ENCODE peak calls at places on chromosome 13, in eight cellular contexts. Q is body of pancreas, T is kidney epithelial cell, F is WERI-Rb-1, Z is Panc1, P is coronary artery, U is cardiac fibroblast, C is fibroblast of the aortic adventitia. S is an unnamed sample.

GRCh38 chr13:33545492-33545891 is 259.9 kb upstream of the STARD13 start:
- DNase-seq in Q (no peak), T (no peak), F (no peak), Z (no peak), P (no peak), U (no peak), C (no peak), S (no peak)

GRCh38 chr13:31982540-31982939 is 49.0 kb upstream of the FRY start:
- DNase-seq in Q (peak), T (peak), F (no peak), Z (no peak), P (no peak), U (peak), C (peak), S (peak)

GRCh38 chr13:31052478-31052877 is 109.2 kb downstream of the HSPH1 start:
- DNase-seq in Q (no peak), T (no peak), F (no peak), Z (no peak), P (no peak), U (no peak), C (no peak), S (no peak)

GRCh38 chr13:74173822-74174221 is 39.6 kb upstream of the KLF12 start:
- DNase-seq in Q (no peak), T (no peak), F (no peak), Z (no peak), P (no peak), U (no peak), C (no peak), S (no peak)

GRCh38 chr13:43894438-43894837 is 14.7 kb downstream of the LACC1 start:
- DNase-seq in Q (no peak), T (no peak), F (no peak), Z (no peak), P (no peak), U (no peak), C (no peak), S (no peak)

GRCh38 chr13:49366841-49367240 is 77.0 kb downstream of the CAB39L start:
- DNase-seq in Q (no peak), T (no peak), F (no peak), Z (no peak), P (no peak), U (no peak), C (peak), S (no peak)

GRCh38 chr13:94711561-94712286 is 621 bp downstream of the SOX21 start:
- DNase-seq in Q (no peak), T (no peak), F (peak), Z (no peak), P (no peak), U (peak), C (no peak), S (no peak)

GRCh38 chr13:29802621-29803020 is 47.8 kb downstream of the UBL3 start:
- DNase-seq in Q (no peak), T (no peak), F (no peak), Z (no peak), P (no peak), U (peak), C (peak), S (no peak)

GRCh38 chr13:31045621-31046081 is 113.2 kb downstream of the TEX26 start:
- DNase-seq in Q (no peak), T (peak), F (no peak), Z (peak), P (peak), U (peak), C (peak), S (no peak)

GRCh38 chr13:19766637-19767036 is 16.1 kb downstream of the PSPC1 start:
- DNase-seq in Q (no peak), T (no peak), F (no peak), Z (no peak), P (no peak), U (no peak), C (no peak), S (no peak)

GRCh38 chr13:19767966-19768365 is 14.8 kb downstream of the PSPC1 start:
- DNase-seq in Q (no peak), T (no peak), F (no peak), Z (no peak), P (no peak), U (no peak), C (no peak), S (no peak)

GRCh38 chr13:19769854-19770253 is 12.9 kb downstream of the PSPC1 start:
- DNase-seq in Q (no peak), T (no peak), F (no peak), Z (no peak), P (no peak), U (no peak), C (no peak), S (no peak)

DNA sequence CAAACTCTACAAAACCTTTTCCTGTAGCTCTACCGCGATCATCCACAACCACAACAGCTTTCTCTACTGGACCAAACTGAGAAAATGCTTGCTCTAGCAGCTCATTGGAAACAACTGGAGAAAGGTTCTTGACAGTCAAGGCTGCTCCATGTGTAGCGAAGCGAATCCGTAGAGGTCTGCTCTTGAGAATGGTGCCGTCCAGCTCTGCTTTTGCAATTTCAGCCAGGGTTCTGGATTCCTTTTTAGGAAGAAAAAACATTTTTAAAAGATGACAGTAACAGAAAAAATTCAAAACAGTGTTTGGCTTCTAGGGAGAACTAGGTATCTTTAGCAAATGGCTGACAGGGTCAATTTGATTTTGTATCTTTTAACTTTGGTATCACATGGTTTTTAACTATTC is 10.4 kb downstream of the PSPC1 start:
- DNase-seq in Q (no peak), T (no peak), F (no peak), Z (no peak), P (no peak), U (no peak), C (no peak), S (no peak)
- H3K4me3 ChIP-seq in Q (no peak), T (no peak), F (no peak), Z (no peak), P (peak), U (no peak), C (no peak), S (no peak)

GRCh38 chr13:24670927-24671326 is 9.3 kb upstream of the ATP12A start:
- DNase-seq in Q (no peak), T (no peak), F (peak), Z (no peak), P (no peak), U (peak), C (peak), S (no peak)
- TF ChIP-seq CTCF in Q (no peak), T (peak), F (peak), Z (no peak), P (no peak), U (no peak), C (peak), S (no peak)

DNA sequence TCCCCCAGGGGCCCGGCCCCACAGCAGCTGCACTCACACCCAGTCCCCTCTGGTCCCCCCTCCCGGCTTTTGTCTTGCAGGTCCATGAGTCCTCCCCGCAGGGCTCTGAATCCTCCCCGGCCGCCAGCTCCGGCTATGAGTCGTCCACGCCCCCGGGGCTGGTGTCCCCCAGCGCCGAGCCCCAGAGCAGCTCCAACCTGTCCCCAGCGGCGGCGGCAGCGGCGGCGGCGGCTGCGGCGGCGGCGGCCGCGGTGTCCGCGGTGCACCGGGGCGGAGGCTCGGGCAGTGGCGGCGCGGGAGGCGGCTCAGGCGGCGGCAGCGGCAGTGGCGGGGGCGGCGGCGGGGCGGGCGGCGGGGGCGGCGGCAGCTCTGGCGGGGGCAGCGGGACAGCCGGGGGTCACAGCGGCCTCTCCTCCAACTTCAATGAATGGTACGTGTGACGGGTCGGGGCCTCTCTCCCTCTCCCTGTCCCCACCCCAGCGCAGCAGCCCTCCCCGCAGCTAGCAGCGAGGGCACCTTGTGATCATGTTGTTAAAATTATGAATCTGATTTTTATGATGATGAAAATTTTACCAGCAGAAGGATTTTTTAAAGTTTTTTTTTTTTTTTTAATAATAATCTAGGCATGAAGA is 3.8 kb downstream of the ZIC2 start:
- DNase-seq in Q (no peak), T (no peak), F (peak), Z (no peak), P (no peak), U (no peak), C (no peak), S (no peak)
- H3K4me3 ChIP-seq in Q (no peak), T (no peak), F (peak), Z (peak), P (peak), U (no peak), C (no peak), S (no peak)

GRCh38 chr13:108086678-108087077 is 128.7 kb downstream of the LIG4 start:
- DNase-seq in Q (no peak), T (peak), F (no peak), Z (no peak), P (no peak), U (no peak), C (no peak), S (no peak)
- TF ChIP-seq CTCF in Q (no peak), T (peak), F (peak), Z (peak), P (no peak), U (no peak), C (no peak), S (peak)

DNA sequence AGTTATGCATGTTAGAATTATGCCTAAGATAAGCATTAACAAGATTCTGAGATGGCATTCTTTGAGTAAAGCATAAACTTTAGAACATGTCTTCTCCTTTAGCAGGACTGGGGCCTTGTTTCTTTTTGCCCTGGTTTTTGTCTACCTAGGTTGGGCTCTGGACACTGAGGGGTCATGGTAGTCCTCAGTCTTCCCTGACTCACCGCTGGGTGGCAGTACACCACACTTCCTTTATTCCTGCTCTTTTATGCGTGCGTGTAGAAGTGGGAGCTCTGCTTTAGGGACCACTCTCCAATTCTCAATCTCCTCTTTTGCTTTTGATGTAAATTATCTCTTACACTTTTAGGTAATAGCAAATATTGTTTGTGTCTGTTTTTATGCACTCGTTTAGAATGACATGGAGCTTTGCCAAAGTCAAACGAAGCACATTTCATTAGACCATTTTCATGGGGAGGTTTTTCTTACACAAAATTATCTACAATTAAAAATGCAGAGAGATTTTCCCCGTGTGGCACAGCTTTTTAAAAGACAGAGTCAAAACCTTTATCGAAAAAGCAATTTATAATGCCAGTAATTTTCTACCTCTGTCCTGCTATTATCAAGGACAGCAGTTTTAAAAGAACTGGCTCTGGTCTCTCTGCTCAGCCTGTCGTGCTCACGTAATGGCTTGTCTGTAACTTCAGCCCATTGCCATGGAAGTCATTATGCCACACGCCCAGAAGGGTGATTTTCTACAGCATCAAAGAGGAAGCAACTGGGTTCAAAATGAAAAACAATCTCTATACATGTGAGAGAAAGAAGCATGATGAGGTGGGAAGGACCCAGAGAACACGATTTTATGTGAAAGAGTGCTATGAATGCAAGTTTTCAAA is 413.9 kb downstream of the COG6 start:
- DNase-seq in Q (peak), T (no peak), F (peak), Z (peak), P (no peak), U (peak), C (peak), S (peak)
- H3K4me3 ChIP-seq in Q (no peak), T (no peak), F (no peak), Z (no peak), P (no peak), U (no peak), C (no peak), S (no peak)

GRCh38 chr13:42490676-42491075 is 83.3 kb upstream of the TNFSF11 start:
- DNase-seq in Q (no peak), T (no peak), F (no peak), Z (no peak), P (no peak), U (no peak), C (no peak), S (no peak)
- TF ChIP-seq CTCF in Q (no peak), T (no peak), F (no peak), Z (no peak), P (no peak), U (no peak), C (no peak), S (no peak)

GRCh38 chr13:23796546-23796945 is 92.7 kb downstream of the MIPEP start:
- DNase-seq in Q (no peak), T (peak), F (no peak), Z (no peak), P (no peak), U (peak), C (no peak), S (peak)

GRCh38 chr13:23801141-23801540 is 88.1 kb downstream of the MIPEP start:
- DNase-seq in Q (no peak), T (no peak), F (no peak), Z (no peak), P (no peak), U (no peak), C (no peak), S (no peak)

GRCh38 chr13:23804166-23804565 is 85.0 kb downstream of the MIPEP start:
- DNase-seq in Q (no peak), T (no peak), F (no peak), Z (no peak), P (no peak), U (no peak), C (no peak), S (no peak)

GRCh38 chr13:23797276-23797903 is 91.8 kb downstream of the MIPEP start:
- DNase-seq in Q (no peak), T (no peak), F (no peak), Z (no peak), P (no peak), U (no peak), C (no peak), S (no peak)

DNA sequence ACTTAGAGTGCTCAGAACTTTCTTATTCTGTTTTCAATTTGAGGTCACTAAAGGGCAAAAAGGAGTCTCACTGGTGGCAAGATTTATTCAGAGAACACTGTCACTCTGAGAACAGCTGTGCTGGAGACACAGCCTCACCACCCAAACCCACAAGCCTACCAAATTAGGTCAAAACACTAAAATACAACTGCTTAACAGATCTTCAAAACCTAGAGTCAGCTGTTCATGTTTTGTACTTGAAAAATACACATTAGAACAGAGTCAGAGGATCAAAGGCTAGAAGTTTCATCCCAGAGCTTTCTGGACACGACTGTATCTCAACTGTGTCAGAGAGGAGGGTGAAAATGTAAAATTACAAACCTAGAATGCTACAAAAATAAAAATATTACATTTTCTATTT is 89.3 kb downstream of the MIPEP start:
- DNase-seq in Q (no peak), T (no peak), F (no peak), Z (no peak), P (no peak), U (peak), C (no peak), S (no peak)
- H3K4me3 ChIP-seq in Q (no peak), T (no peak), F (no peak), Z (no peak), P (no peak), U (no peak), C (no peak), S (no peak)

GRCh38 chr13:39656325-39656677 is 839 bp downstream of the COG6 start:
- DNase-seq in Q (no peak), T (no peak), F (no peak), Z (no peak), P (no peak), U (peak), C (peak), S (no peak)

GRCh38 chr13:39655041-39655568 is 357 bp upstream of the COG6 start:
- DNase-seq in Q (no peak), T (no peak), F (no peak), Z (no peak), P (no peak), U (no peak), C (no peak), S (no peak)

DNA sequence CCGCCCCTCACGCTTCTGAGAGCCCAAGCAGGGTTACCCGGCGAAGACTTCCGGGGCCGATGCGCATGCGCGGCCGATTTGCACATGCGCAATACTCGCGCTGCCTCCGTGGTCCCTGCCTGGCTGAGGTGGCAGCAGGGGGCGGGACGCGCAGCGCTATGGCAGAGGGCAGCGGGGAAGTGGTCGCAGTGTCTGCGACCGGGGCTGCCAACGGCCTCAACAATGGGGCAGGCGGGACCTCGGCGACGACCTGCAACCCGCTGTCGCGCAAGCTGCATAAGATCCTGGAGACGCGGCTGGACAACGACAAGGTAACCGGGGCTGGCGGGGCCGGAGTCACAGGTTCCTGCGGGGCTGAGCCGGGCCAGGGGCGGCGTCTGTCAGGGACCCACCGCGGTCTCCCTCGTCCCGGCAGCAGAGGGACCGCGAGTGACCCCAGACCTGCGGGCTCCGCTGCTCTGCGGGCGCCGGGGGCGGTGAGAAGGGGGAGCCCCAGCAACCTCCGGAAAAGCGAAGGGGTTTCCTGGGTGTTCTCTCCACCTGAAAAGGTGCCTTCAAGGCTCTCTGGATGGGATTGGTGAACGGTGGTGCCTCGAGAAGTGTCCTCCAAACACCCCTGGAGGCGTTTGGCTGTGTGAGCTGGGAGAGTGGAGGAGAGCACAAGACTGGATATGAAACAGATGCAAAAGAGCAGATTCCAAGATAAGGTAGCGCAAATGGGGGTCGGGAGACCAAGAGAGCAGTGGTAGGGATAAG is at the start of gene COG6:
- DNase-seq in Q (peak), T (peak), F (peak), Z (peak), P (peak), U (peak), C (peak), S (peak)
- TF ChIP-seq CTCF in Q (no peak), T (no peak), F (no peak), Z (no peak), P (no peak), U (peak), C (no peak), S (no peak)

S was measured in LNCaP clone FGC.